ENCODE peak calls at places on chromosomes 1 and 21, in eight cellular contexts. N is K562, S is GM12878, K is GM23338, Q is upper lobe of left lung, I is HCT116, B is Panc1, V is HepG2. C is an unnamed sample.

GRCh38 chr1:219541946-219542345 is 71.0 kb downstream of the ZC3H11B start:
- ATAC-seq in N (no peak), S (no peak), K (no peak), Q (no peak), I (no peak), B (no peak), V (no peak), C (no peak)

GRCh38 chr1:243268751-243269460 is 13.1 kb downstream of the SDCCAG8 start:
- ATAC-seq in N (peak), S (no peak), K (peak), Q (peak), I (peak), B (peak), V (no peak), C (no peak)

GRCh38 chr1:172742599-172743500 is 83.9 kb downstream of the FASLG start:
- ATAC-seq in N (peak), S (peak), K (peak), Q (no peak), I (peak), B (no peak), V (peak), C (no peak)

GRCh38 chr1:245434285-245434684 is 279.5 kb downstream of the KIF26B start:
- ATAC-seq in N (peak), S (no peak), K (peak), Q (no peak), I (peak), B (no peak), V (peak), C (no peak)

GRCh38 chr1:170734412-170735175 is 70.7 kb downstream of the PRRX1 start:
- ATAC-seq in N (no peak), S (no peak), K (no peak), Q (no peak), I (no peak), B (no peak), V (no peak), C (no peak)

GRCh38 chr1:72397786-72398185 is 115.4 kb upstream of the NEGR1 start:
- ATAC-seq in N (no peak), S (no peak), K (peak), Q (peak), I (no peak), B (no peak), V (no peak), C (no peak)

GRCh38 chr1:67614511-67614934 is 70.5 kb upstream of the GADD45A start:
- ATAC-seq in N (no peak), S (no peak), K (no peak), Q (no peak), I (no peak), B (no peak), V (no peak), C (peak)

GRCh38 chr21:27564684-27565280 is 597.9 kb upstream of the ADAMTS5 start:
- ATAC-seq in N (no peak), S (no peak), K (peak), Q (peak), I (no peak), B (no peak), V (peak), C (no peak)

GRCh38 chr1:54763814-54764131 is 550 bp downstream of the PARS2 start:
- ATAC-seq in N (peak), S (peak), K (peak), Q (no peak), I (no peak), B (no peak), V (peak), C (no peak)

GRCh38 chr1:229651546-229651945 is 25.5 kb downstream of the URB2 start:
- ATAC-seq in N (no peak), S (no peak), K (no peak), Q (no peak), I (no peak), B (no peak), V (no peak), C (no peak)

GRCh38 chr21:37145635-37146111 is 72.6 kb downstream of the TTC3 start:
- ATAC-seq in N (peak), S (no peak), K (peak), Q (no peak), I (peak), B (no peak), V (peak), C (no peak)

GRCh38 chr1:26960625-26960966 is 328 bp upstream of the KDF1 start:
- ATAC-seq in N (peak), S (no peak), K (no peak), Q (no peak), I (peak), B (peak), V (peak), C (no peak)

GRCh38 chr1:47437518-47438320 is at the start of gene FOXD2:
- ATAC-seq in N (peak), S (peak), K (peak), Q (peak), I (peak), B (peak), V (peak), C (peak)

GRCh38 chr1:229070168-229070567 is 200.7 kb upstream of the RAB4A start:
- ATAC-seq in N (no peak), S (no peak), K (no peak), Q (peak), I (peak), B (no peak), V (no peak), C (peak)

GRCh38 chr1:185355947-185356346 is 38.9 kb upstream of the IVNS1ABP start:
- ATAC-seq in N (no peak), S (no peak), K (no peak), Q (no peak), I (no peak), B (no peak), V (no peak), C (no peak)

GRCh38 chr1:52637946-52638345 is 5.0 kb downstream of the SHISAL2A start:
- ATAC-seq in N (no peak), S (no peak), K (no peak), Q (no peak), I (no peak), B (no peak), V (peak), C (no peak)

GRCh38 chr1:16173447-16174260 is 17.8 kb upstream of the EPHA2 start:
- ATAC-seq in N (peak), S (no peak), K (peak), Q (peak), I (peak), B (peak), V (no peak), C (no peak)

GRCh38 chr1:97050501-97050900 is 328.9 kb downstream of the PTBP2 start:
- ATAC-seq in N (no peak), S (peak), K (peak), Q (no peak), I (peak), B (no peak), V (no peak), C (no peak)

GRCh38 chr1:113253187-113253966 is 136.9 kb upstream of the MAGI3 start:
- ATAC-seq in N (no peak), S (no peak), K (no peak), Q (no peak), I (no peak), B (no peak), V (no peak), C (no peak)

DNA sequence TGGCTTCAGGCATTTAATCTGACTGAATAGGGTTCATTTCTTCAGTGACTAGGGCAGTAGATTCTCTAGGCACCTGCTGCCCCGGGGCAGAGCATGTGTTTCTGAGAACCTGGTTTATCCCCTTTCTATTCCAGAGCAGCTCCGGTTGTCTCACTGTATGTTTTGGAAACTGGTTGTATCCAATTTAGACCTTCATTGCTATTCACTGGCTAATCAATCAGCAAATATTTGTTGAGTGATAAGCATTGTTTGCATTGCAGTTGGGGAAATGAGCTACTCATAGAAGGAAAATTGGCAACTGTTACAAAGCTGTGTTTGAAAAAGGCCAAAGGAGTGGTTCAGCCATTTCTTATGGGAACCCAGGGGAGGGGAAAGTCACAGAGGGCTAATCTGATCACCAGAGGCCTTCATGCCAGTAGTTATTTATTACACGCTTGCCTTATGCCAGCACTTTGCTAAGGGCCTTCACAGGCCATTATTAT is 2.9 kb downstream of the QSOX1 start:
- ATAC-seq in N (no peak), S (no peak), K (no peak), Q (no peak), I (no peak), B (no peak), V (peak), C (no peak)
- TF ChIP-seq POLR2AphosphoS5 in N (no peak), S (no peak), K (no peak), Q (no peak), I (no peak), B (no peak), V (no peak), C (no peak)

GRCh38 chr1:154500533-154500932 is 1.5 kb upstream of the TDRD10 start:
- ATAC-seq in N (no peak), S (no peak), K (no peak), Q (no peak), I (no peak), B (no peak), V (no peak), C (no peak)

GRCh38 chr1:154502066-154502741 is at the start of the genes SHE and TDRD10:
- ATAC-seq in N (no peak), S (no peak), K (peak), Q (peak), I (no peak), B (peak), V (no peak), C (peak)

GRCh38 chr1:154499446-154499845 is 2.6 kb upstream of the TDRD10 start:
- ATAC-seq in N (no peak), S (no peak), K (no peak), Q (no peak), I (peak), B (no peak), V (no peak), C (no peak)

GRCh38 chr1:154502742-154503111 is 515 bp upstream of the SHE start:
- ATAC-seq in N (no peak), S (no peak), K (peak), Q (peak), I (no peak), B (no peak), V (no peak), C (peak)

GRCh38 chr1:154501423-154502065 is 475 bp upstream of the TDRD10 start:
- ATAC-seq in N (no peak), S (no peak), K (peak), Q (peak), I (no peak), B (peak), V (peak), C (peak)
- H3K4me3 ChIP-seq in N (no peak), S (no peak), K (peak), Q (peak), I (no peak), B (peak), V (peak), C (peak)

GRCh38 chr1:110208916-110209650 is 1.0 kb upstream of the KCNC4 start:
- ATAC-seq in N (no peak), S (no peak), K (no peak), Q (no peak), I (no peak), B (no peak), V (no peak), C (no peak)
- H3K27ac ChIP-seq in N (no peak), S (no peak), K (peak), Q (peak), I (peak), B (peak), V (no peak), C (peak)

DNA sequence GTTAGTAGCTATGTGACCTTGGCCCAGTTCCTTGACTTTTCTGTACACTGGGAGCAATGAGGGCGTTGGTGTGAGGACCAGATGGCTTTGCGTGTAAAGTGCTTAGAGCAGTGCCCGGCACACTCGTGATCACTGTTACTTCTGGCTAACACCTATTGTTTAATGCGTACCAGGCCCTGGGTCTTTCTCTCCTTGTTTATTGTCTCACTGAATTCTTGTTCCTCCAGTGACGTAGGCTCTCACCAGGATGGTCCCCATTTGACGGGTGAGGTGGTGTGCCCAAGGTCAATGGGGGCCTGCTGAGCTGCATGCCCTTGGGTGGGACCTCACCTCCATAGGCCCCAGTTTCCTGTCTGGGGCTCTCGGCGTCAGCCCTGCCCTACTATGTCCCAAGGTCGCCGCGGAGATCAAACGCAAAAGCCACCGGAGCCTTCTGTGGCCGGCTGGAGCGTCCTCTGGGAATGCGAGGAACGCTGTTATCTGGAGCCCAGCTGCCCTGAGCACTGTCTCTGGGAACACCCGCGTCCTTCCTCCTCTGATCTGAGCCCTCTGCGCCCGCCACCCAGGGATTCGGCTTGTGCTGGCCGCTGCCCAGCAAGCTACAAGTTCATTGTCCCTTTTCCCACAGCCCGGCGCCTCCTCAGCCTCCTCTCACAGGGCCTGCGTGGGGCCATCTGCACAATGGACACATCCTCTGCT is 28.9 kb downstream of the ALPL start:
- ATAC-seq in N (no peak), S (no peak), K (no peak), Q (no peak), I (no peak), B (no peak), V (peak), C (peak)
- TF ChIP-seq POLR2AphosphoS5 in N (no peak), S (no peak), K (no peak), Q (no peak), I (no peak), B (no peak), V (no peak), C (peak)

DNA sequence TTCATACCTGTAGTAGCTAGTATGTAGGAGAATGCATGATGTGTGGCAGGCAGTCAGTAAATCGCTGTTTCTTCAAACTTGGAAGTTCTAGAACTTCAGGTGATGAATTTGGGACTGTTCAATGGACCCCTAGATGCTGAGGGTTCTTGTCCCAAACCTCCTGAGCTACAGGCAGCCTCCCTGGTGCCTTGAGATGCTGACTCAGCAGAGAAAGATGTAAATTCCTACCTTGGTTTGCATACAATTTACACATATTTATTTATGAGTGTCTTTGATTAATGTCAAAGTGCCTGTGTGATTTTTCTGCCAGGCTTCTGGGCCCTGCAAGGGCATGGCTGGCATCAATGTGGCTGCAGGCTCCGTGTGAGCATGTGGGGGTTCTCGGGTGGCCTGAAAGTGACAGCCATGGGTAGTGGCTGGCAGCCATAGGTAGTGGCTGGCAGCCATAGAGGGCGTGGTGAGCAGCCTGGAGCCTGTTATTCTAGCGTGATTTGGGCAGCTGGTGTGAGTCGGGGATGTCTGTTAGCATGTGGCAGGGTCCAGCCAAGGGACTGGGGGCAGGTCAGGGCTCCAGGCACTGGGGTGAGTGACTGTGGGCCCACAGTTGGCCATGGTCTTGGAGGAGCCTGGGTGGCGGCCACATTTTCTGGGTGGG is 13.2 kb upstream of the POU3F1 start:
- ATAC-seq in N (no peak), S (no peak), K (no peak), Q (no peak), I (no peak), B (no peak), V (no peak), C (no peak)
- H3K4me3 ChIP-seq in N (no peak), S (no peak), K (no peak), Q (no peak), I (no peak), B (no peak), V (no peak), C (no peak)

GRCh38 chr1:40820911-40821693 is 37.5 kb downstream of the KCNQ4 start:
- ATAC-seq in N (peak), S (no peak), K (no peak), Q (no peak), I (no peak), B (no peak), V (no peak), C (no peak)
- H3K27ac ChIP-seq in N (peak), S (no peak), K (no peak), Q (no peak), I (no peak), B (no peak), V (no peak), C (no peak)

DNA sequence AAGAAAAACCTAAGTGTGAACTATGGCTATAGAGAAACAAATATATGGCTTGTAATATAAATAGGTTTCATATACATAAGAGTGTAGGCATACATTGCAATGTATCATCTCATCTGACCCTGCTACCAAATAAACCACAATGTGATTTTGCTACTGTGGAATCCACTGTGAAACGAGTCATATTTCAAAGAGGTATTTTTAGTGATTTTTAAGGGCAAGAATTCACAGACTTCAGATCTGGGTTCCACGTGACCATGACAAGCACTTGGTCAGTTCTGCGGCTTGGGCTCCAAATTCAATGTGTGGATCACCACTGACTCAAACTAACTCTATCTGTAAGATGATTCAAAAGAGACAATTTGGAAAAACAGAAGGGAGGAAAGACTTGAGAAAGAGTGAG is 147.0 kb upstream of the ERG start:
- ATAC-seq in N (no peak), S (no peak), K (no peak), Q (no peak), I (no peak), B (no peak), V (no peak), C (no peak)
- TF ChIP-seq POLR2AphosphoS5 in N (no peak), S (no peak), K (no peak), Q (no peak), I (no peak), B (no peak), V (no peak), C (no peak)

GRCh38 chr1:156122086-156122485 is 7.6 kb downstream of the LMNA start:
- ATAC-seq in N (no peak), S (no peak), K (no peak), Q (no peak), I (no peak), B (no peak), V (no peak), C (no peak)

GRCh38 chr1:156121441-156121840 is 6.9 kb downstream of the LMNA start:
- ATAC-seq in N (no peak), S (no peak), K (no peak), Q (no peak), I (no peak), B (no peak), V (no peak), C (no peak)

GRCh38 chr1:156124557-156125483 is 10.3 kb downstream of the LMNA start:
- ATAC-seq in N (peak), S (peak), K (no peak), Q (peak), I (peak), B (peak), V (no peak), C (no peak)

GRCh38 chr1:156123356-156124196 is 9.1 kb downstream of the LMNA start:
- ATAC-seq in N (peak), S (peak), K (peak), Q (peak), I (peak), B (peak), V (peak), C (peak)

DNA sequence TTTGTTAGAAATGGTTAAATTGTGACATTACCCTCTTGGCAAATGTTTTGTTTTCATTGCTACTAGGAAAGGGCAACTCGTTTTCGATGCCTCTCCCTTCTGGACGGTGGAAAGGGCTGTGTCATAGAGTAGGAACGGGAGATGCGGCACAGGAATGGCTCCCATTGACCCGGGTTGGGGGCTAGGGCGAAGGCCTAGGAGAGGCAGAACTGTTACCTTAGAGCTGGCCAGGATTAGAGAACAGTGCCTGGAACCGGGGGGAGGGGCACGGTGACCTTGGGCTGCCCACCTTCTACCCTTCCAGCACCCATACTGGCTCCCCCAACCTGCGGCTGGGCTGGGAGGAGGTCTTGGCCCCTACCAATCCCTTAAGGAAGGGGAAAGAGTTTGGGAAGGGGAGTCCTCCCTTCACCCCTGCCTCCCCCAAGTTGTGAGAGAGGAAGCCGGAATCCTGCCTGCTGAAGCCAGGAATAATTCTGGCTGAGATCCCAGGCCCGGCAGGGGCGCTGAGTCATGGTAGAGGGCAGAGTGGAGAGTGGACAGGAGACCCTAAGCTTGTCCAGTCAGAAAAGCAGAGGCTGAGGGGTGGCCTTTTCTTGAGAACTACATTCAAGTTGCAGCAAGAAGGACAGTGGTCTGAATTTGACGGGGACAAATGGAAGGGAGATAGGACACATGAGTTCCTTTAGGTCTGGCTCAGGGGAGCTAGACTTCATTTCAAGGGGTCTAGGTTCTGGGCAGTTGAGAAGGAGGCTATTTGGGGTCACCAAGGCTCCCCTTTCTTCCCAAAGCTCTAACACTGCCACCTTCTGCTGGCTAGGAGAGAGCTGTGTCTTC is 8.2 kb downstream of the LMNA start:
- ATAC-seq in N (peak), S (no peak), K (peak), Q (peak), I (peak), B (peak), V (peak), C (peak)
- H3K4me3 ChIP-seq in N (peak), S (peak), K (peak), Q (no peak), I (peak), B (peak), V (peak), C (peak)

C was measured in gastroesophageal sphincter.